ENCODE peak calls at places on chromosome 1, in nine cellular contexts. A is BJ, Q is AG04450, G is GM12864, R is GM23248, H is PC-3, P is coronary artery, X is PC-9, Z is astrocyte of the cerebellum. C is an unnamed sample.

GRCh38 chr1:3285341-3285740 is 169.1 kb upstream of the ARHGEF16 start:
- DNase-seq in X (no peak), Q (no peak), A (no peak), R (no peak), H (no peak), Z (no peak), G (no peak), P (no peak), C (no peak)

GRCh38 chr1:19453843-19454242 is 31.5 kb downstream of the CAPZB start:
- DNase-seq in Q (no peak), P (no peak), Z (no peak), R (peak), H (no peak), G (no peak), A (no peak), X (no peak), C (no peak)

GRCh38 chr1:226692868-226693267 is 46.2 kb downstream of the ITPKB start:
- DNase-seq in R (no peak), A (no peak), H (no peak), G (no peak), X (no peak), P (no peak), Z (no peak), Q (no peak), C (no peak)

GRCh38 chr1:227362039-227362438 is 43.7 kb upstream of the CDC42BPA start:
- DNase-seq in A (no peak), H (no peak), R (peak), P (no peak), Z (no peak), Q (no peak), X (no peak), G (no peak), C (no peak)

GRCh38 chr1:10915594-10915993 is 96.9 kb upstream of the TARDBP start:
- DNase-seq in P (no peak), A (no peak), H (no peak), X (no peak), Q (no peak), R (no peak), G (no peak), Z (no peak), C (no peak)

GRCh38 chr1:31765041-31765467 is 914 bp upstream of the ADGRB2 start:
- DNase-seq in Z (no peak), Q (no peak), G (no peak), P (no peak), X (no peak), A (no peak), H (peak), R (peak), C (no peak)

GRCh38 chr1:16204634-16205332 is 7.7 kb downstream of the ARHGEF19 start:
- DNase-seq in Q (no peak), G (no peak), R (peak), P (no peak), H (peak), X (no peak), Z (no peak), A (no peak), C (no peak)

GRCh38 chr1:244094880-244095522 is 43.9 kb downstream of the ZBTB18 start:
- DNase-seq in Z (no peak), X (no peak), A (no peak), R (no peak), P (no peak), H (no peak), Q (no peak), G (no peak), C (no peak)

GRCh38 chr1:204188959-204189639 is 7.2 kb downstream of the KISS1 start:
- DNase-seq in H (no peak), Q (no peak), P (no peak), A (no peak), G (no peak), X (no peak), Z (no peak), R (no peak), C (no peak)

GRCh38 chr1:17844146-17844826 is 89.2 kb downstream of the ACTL8 start:
- DNase-seq in R (no peak), G (no peak), Q (no peak), P (no peak), A (no peak), X (no peak), Z (no peak), H (no peak), C (no peak)

GRCh38 chr1:84946631-84947030 is 50.3 kb downstream of the MCOLN2 start:
- DNase-seq in P (no peak), Z (no peak), H (peak), X (no peak), Q (peak), G (no peak), A (no peak), R (peak), C (no peak)

GRCh38 chr1:147700042-147700711 is 29.9 kb upstream of the ACP6 start:
- DNase-seq in Z (peak), H (peak), X (no peak), Q (peak), G (no peak), R (peak), A (no peak), P (no peak), C (peak)

GRCh38 chr1:23600283-23600682 is 41.0 kb upstream of the ID3 start:
- DNase-seq in A (no peak), R (no peak), H (no peak), P (no peak), Z (no peak), X (peak), Q (no peak), G (no peak), C (no peak)
- H3K4me3 ChIP-seq in A (no peak), R (no peak), H (no peak), P (no peak), Z (no peak), X (no peak), Q (no peak), G (no peak), C (no peak)

GRCh38 chr1:150567341-150567716 is 12.1 kb downstream of the MCL1 start:
- DNase-seq in H (no peak), P (peak), G (peak), X (no peak), A (no peak), Q (no peak), R (peak), Z (no peak), C (no peak)

GRCh38 chr1:150564051-150564991 is 15.1 kb downstream of the MCL1 start:
- DNase-seq in H (no peak), G (no peak), Q (no peak), A (no peak), P (peak), R (peak), Z (no peak), X (no peak), C (no peak)

GRCh38 chr1:150567717-150568561 is 11.5 kb downstream of the MCL1 start:
- DNase-seq in X (peak), Q (peak), H (peak), G (peak), P (peak), A (peak), Z (peak), R (peak), C (peak)

GRCh38 chr1:150566589-150567340 is 12.6 kb downstream of the MCL1 start:
- DNase-seq in H (no peak), R (no peak), X (no peak), A (no peak), Q (no peak), G (no peak), P (peak), Z (no peak), C (no peak)

DNA sequence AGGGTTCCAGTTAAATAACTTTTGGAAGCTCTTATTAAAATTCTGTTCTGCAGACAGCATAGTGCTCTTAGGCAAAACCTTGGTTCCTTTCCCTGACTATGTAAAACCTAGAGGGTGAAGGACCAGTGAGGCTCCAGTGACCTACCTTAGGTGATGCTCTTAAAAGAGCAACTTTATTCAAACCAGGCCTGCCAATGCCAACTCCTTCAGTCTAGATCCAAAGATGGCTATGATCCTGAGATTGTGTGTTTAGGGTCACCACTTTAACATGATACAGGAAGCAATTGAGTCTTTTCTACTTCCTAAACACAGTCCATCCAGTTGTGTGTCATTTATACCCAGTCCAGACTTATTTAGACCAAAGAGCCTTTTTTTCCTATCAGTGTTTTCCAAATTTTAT is 10.8 kb downstream of the MCL1 start:
- DNase-seq in P (no peak), X (no peak), Z (no peak), Q (no peak), G (no peak), H (no peak), R (no peak), A (no peak), C (no peak)
- H3K4me3 ChIP-seq in P (peak), X (peak), Z (peak), Q (peak), G (peak), H (no peak), R (peak), A (no peak), C (no peak)

GRCh38 chr1:162609306-162609705 is 23.0 kb upstream of the DDR2 start:
- DNase-seq in Z (no peak), A (no peak), G (no peak), R (peak), H (no peak), P (no peak), Q (no peak), X (no peak), C (no peak)

GRCh38 chr1:162616848-162617247 is 15.4 kb upstream of the DDR2 start:
- DNase-seq in X (no peak), A (no peak), H (no peak), Q (no peak), Z (no peak), P (no peak), G (no peak), R (no peak), C (no peak)

GRCh38 chr1:162617513-162617912 is 14.8 kb upstream of the DDR2 start:
- DNase-seq in G (no peak), Q (no peak), R (no peak), X (no peak), P (no peak), A (no peak), H (no peak), Z (no peak), C (no peak)

DNA sequence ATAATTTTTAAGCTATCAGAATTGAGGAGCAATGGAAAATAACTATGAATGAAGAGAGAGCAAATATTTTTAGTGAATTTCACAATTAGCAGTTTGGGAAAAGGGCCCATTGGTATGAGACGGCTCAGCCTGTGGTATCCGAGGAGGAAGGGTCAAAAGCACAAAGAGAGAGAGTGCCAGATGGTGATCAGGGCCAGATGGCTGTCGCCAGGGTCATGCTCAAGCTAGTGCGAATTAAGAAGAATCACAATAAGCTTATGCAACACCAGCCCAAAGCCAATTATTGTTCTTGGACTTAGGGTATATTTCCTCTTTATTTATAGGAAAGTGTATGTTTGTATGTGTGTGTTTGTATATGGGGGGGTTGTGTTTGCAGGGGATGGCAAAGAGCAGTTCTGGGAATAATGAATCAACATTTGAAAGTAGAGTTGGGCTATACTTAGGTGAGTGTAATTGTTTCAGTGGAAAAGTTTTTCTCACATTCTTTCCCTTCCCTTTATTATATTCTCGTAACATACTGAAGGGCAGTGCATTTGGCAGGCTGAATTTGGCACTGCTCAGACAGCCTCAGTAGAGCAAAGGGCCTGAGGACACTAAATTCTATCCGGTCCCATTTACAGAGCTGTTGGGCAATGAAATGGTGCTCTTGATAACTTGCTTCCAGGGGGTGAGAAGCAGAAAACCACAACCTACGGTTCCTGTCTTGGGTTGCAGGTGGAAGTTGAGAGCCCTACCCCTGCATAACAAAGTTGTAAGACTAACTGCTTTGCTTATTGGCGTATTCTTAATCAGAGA is 19.5 kb upstream of the DDR2 start:
- DNase-seq in A (no peak), G (no peak), H (no peak), R (peak), X (no peak), Q (no peak), P (no peak), Z (no peak), C (peak)
- H3K4me3 ChIP-seq in A (no peak), G (no peak), H (no peak), R (no peak), X (no peak), Q (no peak), P (no peak), Z (no peak), C (no peak)

GRCh38 chr1:99544328-99544727 is 101.6 kb upstream of the PALMD start:
- DNase-seq in H (peak), X (peak), Z (peak), P (no peak), R (peak), A (no peak), Q (peak), G (no peak), C (peak)

GRCh38 chr1:99552215-99552614 is 93.7 kb upstream of the PALMD start:
- DNase-seq in A (no peak), X (no peak), G (no peak), R (peak), Q (no peak), Z (no peak), P (no peak), H (no peak), C (no peak)

GRCh38 chr1:99546432-99547416 is 99.2 kb upstream of the PALMD start:
- DNase-seq in R (peak), X (no peak), Q (no peak), H (no peak), P (no peak), Z (no peak), G (no peak), A (no peak), C (no peak)

GRCh38 chr1:99553301-99553700 is 92.6 kb upstream of the PALMD start:
- DNase-seq in R (no peak), X (no peak), A (no peak), G (no peak), P (no peak), Q (no peak), H (no peak), Z (no peak), C (no peak)

DNA sequence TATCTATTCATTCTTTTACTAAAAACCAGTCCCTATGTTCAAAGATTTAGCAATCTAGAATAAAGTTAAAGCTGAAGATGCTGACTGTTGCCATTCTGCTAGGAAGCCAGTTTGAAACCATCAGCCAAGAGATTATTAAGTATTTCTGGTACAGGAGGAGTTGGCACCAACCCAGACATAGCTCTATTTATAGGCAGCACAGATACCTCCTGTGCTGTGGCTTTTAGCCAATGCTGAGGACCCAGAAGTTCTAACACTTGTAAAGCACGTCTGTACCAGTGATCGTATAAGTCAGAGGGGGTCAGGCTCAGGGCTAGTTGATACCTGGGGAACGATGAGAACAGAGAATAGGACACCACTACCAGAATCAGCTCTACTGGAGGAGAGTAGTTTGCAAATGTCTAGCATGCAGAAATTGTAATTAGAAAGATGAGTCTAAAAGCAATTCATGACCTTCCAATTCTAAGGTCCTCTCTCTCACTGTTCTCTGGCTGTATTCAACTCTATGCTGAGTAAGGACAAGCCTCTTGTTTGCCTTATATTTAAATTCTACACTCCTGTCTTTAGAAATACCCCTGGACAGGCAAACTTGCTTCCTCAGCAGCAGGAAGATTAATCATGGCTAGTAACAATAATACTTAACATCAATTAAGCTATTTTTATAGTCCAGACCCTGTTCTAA is 96.8 kb upstream of the PALMD start:
- DNase-seq in Z (peak), R (no peak), A (no peak), P (no peak), Q (no peak), G (no peak), H (no peak), X (no peak), C (peak)
- H3K4me3 ChIP-seq in Z (no peak), R (no peak), A (no peak), P (no peak), Q (no peak), G (no peak), H (no peak), X (no peak), C (no peak)